ENCODE peak calls at places on chromosomes 3 and 15, in four cellular contexts. One of them, this sample, is unnamed. For H3K4me1, the result is how much of the 10 kb centered on the place peaks cover.

GRCh38 chr3:140023616-140024530 is 88.9 kb downstream of the CLSTN2 start:
- DNase-seq in uterus: peak
- DNase-seq in neuronal stem cell: no peak
- DNase-seq in adipocyte: no peak
- DNase-seq in this sample: peak

GRCh38 chr15:25243800-25244097 is 195.1 kb downstream of the UBE3A start:
- DNase-seq in uterus: no peak
- DNase-seq in neuronal stem cell: no peak
- DNase-seq in adipocyte: no peak
- DNase-seq in this sample: peak

GRCh38 chr3:139111392-139112229 is 66.9 kb upstream of the PRR23C start:
- DNase-seq in uterus: peak
- DNase-seq in neuronal stem cell: peak
- DNase-seq in adipocyte: peak
- DNase-seq in this sample: peak

GRCh38 chr3:157746391-157746790 is 243.2 kb upstream of the VEPH1 start:
- DNase-seq in uterus: no peak
- DNase-seq in neuronal stem cell: no peak
- DNase-seq in adipocyte: peak
- DNase-seq in this sample: no peak

GRCh38 chr15:83320404-83320803 is 35.9 kb upstream of the BNC1 start:
- DNase-seq in uterus: no peak
- DNase-seq in neuronal stem cell: no peak
- DNase-seq in adipocyte: no peak
- DNase-seq in this sample: no peak

GRCh38 chr3:132563409-132564074 is 33.5 kb upstream of the ACKR4 start:
- DNase-seq in uterus: no peak
- DNase-seq in neuronal stem cell: no peak
- DNase-seq in adipocyte: no peak
- DNase-seq in this sample: no peak

GRCh38 chr3:36302110-36302509 is 78.2 kb upstream of the STAC start:
- DNase-seq in uterus: no peak
- DNase-seq in neuronal stem cell: no peak
- DNase-seq in adipocyte: no peak
- DNase-seq in this sample: no peak

GRCh38 chr3:18234717-18235335 is 190.3 kb downstream of the SATB1 start:
- DNase-seq in uterus: no peak
- DNase-seq in neuronal stem cell: no peak
- DNase-seq in adipocyte: no peak
- DNase-seq in this sample: peak

GRCh38 chr3:23743141-23743784 is 62.5 kb upstream of the UBE2E1 start:
- DNase-seq in uterus: no peak
- DNase-seq in neuronal stem cell: no peak
- DNase-seq in adipocyte: no peak
- DNase-seq in this sample: no peak

GRCh38 chr3:138673641-138674040 is 65.1 kb downstream of the FAIM start:
- DNase-seq in uterus: no peak
- DNase-seq in neuronal stem cell: no peak
- DNase-seq in adipocyte: no peak
- DNase-seq in this sample: no peak

GRCh38 chr3:182921665-182922355 is 58.5 kb downstream of the DCUN1D1 start:
- DNase-seq in uterus: no peak
- DNase-seq in neuronal stem cell: no peak
- DNase-seq in adipocyte: peak
- DNase-seq in this sample: no peak

GRCh38 chr3:159458010-159458409 is 530.6 kb upstream of the IL12A start:
- DNase-seq in uterus: no peak
- DNase-seq in neuronal stem cell: no peak
- DNase-seq in adipocyte: peak
- DNase-seq in this sample: no peak

GRCh38 chr3:21486381-21486935 is 264.6 kb downstream of the ZNF385D start:
- DNase-seq in uterus: no peak
- DNase-seq in neuronal stem cell: no peak
- DNase-seq in adipocyte: peak
- DNase-seq in this sample: no peak

GRCh38 chr15:99704444-99704838 is 28.8 kb downstream of the LYSMD4 start:
- DNase-seq in uterus: no peak
- DNase-seq in neuronal stem cell: peak
- DNase-seq in adipocyte: peak
- DNase-seq in this sample: no peak

GRCh38 chr3:105876745-105877624 is 8.2 kb upstream of the CBLB start:
- DNase-seq in uterus: no peak
- DNase-seq in neuronal stem cell: no peak
- DNase-seq in adipocyte: peak
- DNase-seq in this sample: no peak

GRCh38 chr3:27714101-27714526 is 8.0 kb downstream of the EOMES start:
- DNase-seq in uterus: no peak
- DNase-seq in neuronal stem cell: no peak
- DNase-seq in adipocyte: no peak
- DNase-seq in this sample: no peak

GRCh38 chr15:66772967-66773873 is 71.2 kb downstream of the SMAD6 start:
- DNase-seq in uterus: peak
- DNase-seq in neuronal stem cell: peak
- DNase-seq in adipocyte: peak
- DNase-seq in this sample: no peak

GRCh38 chr15:91142097-91142744 is 42.2 kb downstream of the SV2B start:
- DNase-seq in uterus: no peak
- DNase-seq in neuronal stem cell: no peak
- DNase-seq in adipocyte: no peak
- DNase-seq in this sample: no peak

GRCh38 chr15:75775296-75776074 is 62.8 kb upstream of the CSPG4 start:
- DNase-seq in uterus: no peak
- DNase-seq in neuronal stem cell: no peak
- DNase-seq in adipocyte: no peak
- DNase-seq in this sample: no peak

GRCh38 chr3:10400050-10400748 is 79.3 kb upstream of the SEC13 start:
- DNase-seq in uterus: no peak
- DNase-seq in neuronal stem cell: no peak
- DNase-seq in adipocyte: no peak
- DNase-seq in this sample: no peak

GRCh38 chr3:10399634-10400033 is 78.7 kb upstream of the SEC13 start:
- DNase-seq in uterus: no peak
- DNase-seq in neuronal stem cell: no peak
- DNase-seq in adipocyte: no peak
- DNase-seq in this sample: no peak

GRCh38 chr3:10398341-10398740 is 77.4 kb upstream of the SEC13 start:
- DNase-seq in uterus: no peak
- DNase-seq in neuronal stem cell: no peak
- DNase-seq in adipocyte: no peak
- DNase-seq in this sample: no peak

GRCh38 chr3:10401990-10402761 is 81.3 kb upstream of the SEC13 start:
- DNase-seq in uterus: no peak
- DNase-seq in neuronal stem cell: no peak
- DNase-seq in adipocyte: no peak
- DNase-seq in this sample: no peak

DNA sequence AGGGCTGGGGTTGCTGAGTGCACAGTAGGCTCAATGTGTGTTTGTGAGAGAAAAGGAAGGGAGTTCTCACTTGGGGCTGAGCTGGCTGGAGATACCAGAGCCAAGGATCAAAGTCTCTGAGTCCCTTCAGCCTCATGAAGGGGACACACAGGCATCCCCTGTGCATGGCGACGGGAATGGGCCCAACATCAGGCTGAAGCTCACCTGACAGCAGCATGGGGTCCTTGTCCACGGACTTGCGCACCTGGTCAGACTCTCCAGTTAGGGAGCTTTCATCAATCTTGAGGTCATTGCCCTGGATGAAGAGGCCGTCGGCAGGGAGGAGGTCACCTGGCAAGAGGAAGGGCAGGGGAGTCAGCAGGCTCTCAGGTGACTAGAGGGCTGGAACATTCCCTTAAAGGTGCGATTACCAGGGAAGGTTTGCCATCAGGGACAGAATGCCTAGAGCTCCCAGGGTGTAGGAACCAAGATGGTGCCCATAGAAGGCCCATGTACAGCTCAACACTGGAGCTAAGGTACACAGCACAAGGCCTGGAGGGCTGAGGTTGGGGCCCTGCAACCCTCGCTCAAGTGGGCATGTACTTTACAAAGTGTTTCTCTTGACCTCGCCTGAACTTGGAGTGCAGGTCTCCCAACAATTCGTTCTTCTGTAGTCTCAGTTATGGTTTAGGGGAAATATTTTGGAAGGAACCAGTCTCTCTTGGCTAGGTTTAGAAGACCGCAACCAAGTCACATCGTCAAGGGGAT is 80.0 kb upstream of the SEC13 start:
- DNase-seq in uterus: no peak
- DNase-seq in neuronal stem cell: no peak
- DNase-seq in adipocyte: no peak
- DNase-seq in this sample: no peak
- H3K4me1 ChIP-seq in uterus: under half
- H3K4me1 ChIP-seq in neuronal stem cell: under half
- H3K4me1 ChIP-seq in adipocyte: under half
- H3K4me1 ChIP-seq in this sample: under half

DNA sequence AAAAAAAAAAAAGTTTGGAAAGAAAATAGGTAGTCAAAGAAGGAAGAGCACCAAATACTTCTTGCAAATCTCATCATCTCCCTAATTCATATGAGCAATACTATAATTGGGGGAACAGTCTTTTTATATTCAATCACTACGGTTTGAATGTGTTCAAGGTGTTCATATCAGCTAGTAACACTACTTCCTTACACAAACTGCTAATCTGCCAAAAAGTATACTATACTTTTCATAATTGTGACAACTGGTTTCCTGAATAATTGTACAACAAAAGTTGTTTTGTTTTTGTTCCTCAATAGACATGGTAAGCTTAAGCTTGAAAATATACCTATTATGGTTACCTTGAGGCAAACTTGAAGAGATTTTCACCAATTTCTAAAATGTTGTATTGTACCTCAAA is 12.1 kb downstream of the SETD2 start:
- DNase-seq in uterus: no peak
- DNase-seq in neuronal stem cell: no peak
- DNase-seq in adipocyte: no peak
- DNase-seq in this sample: no peak
- H3K4me1 ChIP-seq in uterus: under half
- H3K4me1 ChIP-seq in neuronal stem cell: under half
- H3K4me1 ChIP-seq in adipocyte: under half
- H3K4me1 ChIP-seq in this sample: half or more

GRCh38 chr3:97848779-97849178 is 27.0 kb downstream of the CRYBG3 start:
- DNase-seq in uterus: no peak
- DNase-seq in neuronal stem cell: no peak
- DNase-seq in adipocyte: no peak
- DNase-seq in this sample: no peak
- H3K4me1 ChIP-seq in uterus: under half
- H3K4me1 ChIP-seq in neuronal stem cell: under half
- H3K4me1 ChIP-seq in adipocyte: under half
- H3K4me1 ChIP-seq in this sample: under half

GRCh38 chr3:149375824-149376196 is 1.6 kb downstream of the TM4SF1 start:
- DNase-seq in uterus: no peak
- DNase-seq in neuronal stem cell: no peak
- DNase-seq in adipocyte: no peak
- DNase-seq in this sample: no peak
- H3K4me1 ChIP-seq in uterus: under half
- H3K4me1 ChIP-seq in neuronal stem cell: under half
- H3K4me1 ChIP-seq in adipocyte: half or more
- H3K4me1 ChIP-seq in this sample: half or more